ENCODE peak calls at places on chromosomes 6 and 20, in seven cellular contexts. One of them, this sample, is unnamed.

GRCh38 chr6:1798965-1799325 is 189.2 kb downstream of the FOXC1 start:
- DNase-seq in choroid plexus epithelial cell: no peak
- DNase-seq in psoas muscle: no peak
- DNase-seq in stimulated activated CD4-positive, alpha-beta T cell treated with anti-CD3 and anti-CD28 coated beads, Interleukin-15, amount 100 ng/mL, for 1 hour: no peak
- DNase-seq in posterior vena cava: no peak
- DNase-seq in RPMI8226: no peak
- DNase-seq in astrocyte: no peak
- DNase-seq in this sample: no peak

GRCh38 chr6:21946298-21946783 is 350.5 kb downstream of the PRL start:
- DNase-seq in choroid plexus epithelial cell: peak; percentile 99
- DNase-seq in psoas muscle: no peak
- DNase-seq in stimulated activated CD4-positive, alpha-beta T cell treated with anti-CD3 and anti-CD28 coated beads, Interleukin-15, amount 100 ng/mL, for 1 hour: no peak
- DNase-seq in posterior vena cava: no peak
- DNase-seq in RPMI8226: no peak
- DNase-seq in astrocyte: peak; percentile 99
- DNase-seq in this sample: no peak

GRCh38 chr6:145756170-145756662 is 20.9 kb upstream of the EPM2A start:
- DNase-seq in choroid plexus epithelial cell: peak; percentile 98
- DNase-seq in psoas muscle: peak; percentile 16
- DNase-seq in stimulated activated CD4-positive, alpha-beta T cell treated with anti-CD3 and anti-CD28 coated beads, Interleukin-15, amount 100 ng/mL, for 1 hour: no peak
- DNase-seq in posterior vena cava: no peak
- DNase-seq in RPMI8226: peak; percentile 54
- DNase-seq in astrocyte: peak; percentile 88
- DNase-seq in this sample: peak; percentile 81

GRCh38 chr20:845226-845868 is 11.8 kb downstream of the FAM110A start:
- DNase-seq in choroid plexus epithelial cell: no peak
- DNase-seq in psoas muscle: no peak
- DNase-seq in stimulated activated CD4-positive, alpha-beta T cell treated with anti-CD3 and anti-CD28 coated beads, Interleukin-15, amount 100 ng/mL, for 1 hour: no peak
- DNase-seq in posterior vena cava: peak; percentile 79
- DNase-seq in RPMI8226: no peak
- DNase-seq in astrocyte: no peak
- DNase-seq in this sample: peak; percentile 60

GRCh38 chr6:12288844-12289654 is 1.1 kb upstream of the EDN1 start:
- DNase-seq in choroid plexus epithelial cell: peak; percentile 80
- DNase-seq in psoas muscle: no peak
- DNase-seq in stimulated activated CD4-positive, alpha-beta T cell treated with anti-CD3 and anti-CD28 coated beads, Interleukin-15, amount 100 ng/mL, for 1 hour: no peak
- DNase-seq in posterior vena cava: no peak
- DNase-seq in RPMI8226: peak; percentile 76
- DNase-seq in astrocyte: peak; percentile 44
- DNase-seq in this sample: peak; percentile 34

GRCh38 chr6:40755046-40755681 is 168.0 kb upstream of the LRFN2 start:
- DNase-seq in choroid plexus epithelial cell: peak; percentile 34
- DNase-seq in psoas muscle: no peak
- DNase-seq in stimulated activated CD4-positive, alpha-beta T cell treated with anti-CD3 and anti-CD28 coated beads, Interleukin-15, amount 100 ng/mL, for 1 hour: no peak
- DNase-seq in posterior vena cava: peak; percentile 64
- DNase-seq in RPMI8226: no peak
- DNase-seq in astrocyte: peak; percentile 58
- DNase-seq in this sample: no peak

GRCh38 chr6:131136021-131136847 is 967 bp downstream of the AKAP7 start:
- DNase-seq in choroid plexus epithelial cell: peak; percentile 69
- DNase-seq in psoas muscle: no peak
- DNase-seq in stimulated activated CD4-positive, alpha-beta T cell treated with anti-CD3 and anti-CD28 coated beads, Interleukin-15, amount 100 ng/mL, for 1 hour: no peak
- DNase-seq in posterior vena cava: no peak
- DNase-seq in RPMI8226: no peak
- DNase-seq in astrocyte: peak; percentile 23
- DNase-seq in this sample: peak; percentile 23

GRCh38 chr20:58712116-58712822 is 19.7 kb downstream of the NPEPL1 start:
- DNase-seq in choroid plexus epithelial cell: no peak
- DNase-seq in psoas muscle: no peak
- DNase-seq in stimulated activated CD4-positive, alpha-beta T cell treated with anti-CD3 and anti-CD28 coated beads, Interleukin-15, amount 100 ng/mL, for 1 hour: no peak
- DNase-seq in posterior vena cava: peak; percentile 69
- DNase-seq in RPMI8226: no peak
- DNase-seq in astrocyte: no peak
- DNase-seq in this sample: no peak

GRCh38 chr6:128438311-128438916 is 82.0 kb downstream of the PTPRK start:
- DNase-seq in choroid plexus epithelial cell: peak; percentile 28
- DNase-seq in psoas muscle: no peak
- DNase-seq in stimulated activated CD4-positive, alpha-beta T cell treated with anti-CD3 and anti-CD28 coated beads, Interleukin-15, amount 100 ng/mL, for 1 hour: no peak
- DNase-seq in posterior vena cava: no peak
- DNase-seq in RPMI8226: peak; percentile 4
- DNase-seq in astrocyte: peak; percentile 19
- DNase-seq in this sample: no peak

GRCh38 chr20:53645582-53645897 is 51.9 kb upstream of the ZNF217 start:
- DNase-seq in choroid plexus epithelial cell: no peak
- DNase-seq in psoas muscle: no peak
- DNase-seq in stimulated activated CD4-positive, alpha-beta T cell treated with anti-CD3 and anti-CD28 coated beads, Interleukin-15, amount 100 ng/mL, for 1 hour: no peak
- DNase-seq in posterior vena cava: no peak
- DNase-seq in RPMI8226: no peak
- DNase-seq in astrocyte: no peak
- DNase-seq in this sample: no peak

GRCh38 chr6:112117554-112117953 is 30.2 kb downstream of the FAM229B start:
- DNase-seq in choroid plexus epithelial cell: peak; percentile 73
- DNase-seq in psoas muscle: no peak
- DNase-seq in stimulated activated CD4-positive, alpha-beta T cell treated with anti-CD3 and anti-CD28 coated beads, Interleukin-15, amount 100 ng/mL, for 1 hour: no peak
- DNase-seq in posterior vena cava: no peak
- DNase-seq in RPMI8226: no peak
- DNase-seq in astrocyte: peak; percentile 69
- DNase-seq in this sample: no peak

GRCh38 chr6:132199343-132199742 is 201.9 kb downstream of the MOXD1 start:
- DNase-seq in choroid plexus epithelial cell: peak; percentile 68
- DNase-seq in psoas muscle: no peak
- DNase-seq in stimulated activated CD4-positive, alpha-beta T cell treated with anti-CD3 and anti-CD28 coated beads, Interleukin-15, amount 100 ng/mL, for 1 hour: no peak
- DNase-seq in posterior vena cava: no peak
- DNase-seq in RPMI8226: no peak
- DNase-seq in astrocyte: peak; percentile 78
- DNase-seq in this sample: no peak

GRCh38 chr6:38095054-38095453 is 275.5 kb downstream of the ZFAND3 start:
- DNase-seq in choroid plexus epithelial cell: peak; percentile 73
- DNase-seq in psoas muscle: no peak
- DNase-seq in stimulated activated CD4-positive, alpha-beta T cell treated with anti-CD3 and anti-CD28 coated beads, Interleukin-15, amount 100 ng/mL, for 1 hour: no peak
- DNase-seq in posterior vena cava: no peak
- DNase-seq in RPMI8226: no peak
- DNase-seq in astrocyte: peak; percentile 62
- DNase-seq in this sample: no peak

GRCh38 chr20:64161595-64162238 is 2.5 kb upstream of the MYT1 start:
- DNase-seq in choroid plexus epithelial cell: peak; percentile 64
- DNase-seq in psoas muscle: peak; percentile 38
- DNase-seq in stimulated activated CD4-positive, alpha-beta T cell treated with anti-CD3 and anti-CD28 coated beads, Interleukin-15, amount 100 ng/mL, for 1 hour: no peak
- DNase-seq in posterior vena cava: no peak
- DNase-seq in RPMI8226: peak; percentile 58
- DNase-seq in astrocyte: peak; percentile 23
- DNase-seq in this sample: peak; percentile 51

GRCh38 chr20:34246126-34246626 is 5.0 kb downstream of the ASIP start:
- DNase-seq in choroid plexus epithelial cell: peak; percentile 68
- DNase-seq in psoas muscle: no peak
- DNase-seq in stimulated activated CD4-positive, alpha-beta T cell treated with anti-CD3 and anti-CD28 coated beads, Interleukin-15, amount 100 ng/mL, for 1 hour: no peak
- DNase-seq in posterior vena cava: no peak
- DNase-seq in RPMI8226: no peak
- DNase-seq in astrocyte: no peak
- DNase-seq in this sample: no peak

GRCh38 chr20:40640667-40641066 is 48.4 kb downstream of the MAFB start:
- DNase-seq in choroid plexus epithelial cell: no peak
- DNase-seq in psoas muscle: no peak
- DNase-seq in stimulated activated CD4-positive, alpha-beta T cell treated with anti-CD3 and anti-CD28 coated beads, Interleukin-15, amount 100 ng/mL, for 1 hour: no peak
- DNase-seq in posterior vena cava: no peak
- DNase-seq in RPMI8226: peak; percentile 11
- DNase-seq in astrocyte: no peak
- DNase-seq in this sample: no peak

GRCh38 chr6:3887150-3887700 is 38.1 kb downstream of the FAM50B start:
- DNase-seq in choroid plexus epithelial cell: peak; percentile 75
- DNase-seq in psoas muscle: no peak
- DNase-seq in stimulated activated CD4-positive, alpha-beta T cell treated with anti-CD3 and anti-CD28 coated beads, Interleukin-15, amount 100 ng/mL, for 1 hour: no peak
- DNase-seq in posterior vena cava: no peak
- DNase-seq in RPMI8226: no peak
- DNase-seq in astrocyte: no peak
- DNase-seq in this sample: peak; percentile 7

GRCh38 chr6:170248111-170248805 is 42.6 kb downstream of the DLL1 start:
- DNase-seq in choroid plexus epithelial cell: no peak
- DNase-seq in psoas muscle: no peak
- DNase-seq in stimulated activated CD4-positive, alpha-beta T cell treated with anti-CD3 and anti-CD28 coated beads, Interleukin-15, amount 100 ng/mL, for 1 hour: no peak
- DNase-seq in posterior vena cava: peak; percentile 66
- DNase-seq in RPMI8226: no peak
- DNase-seq in astrocyte: no peak
- DNase-seq in this sample: no peak

GRCh38 chr20:45308078-45308778 is at the start of gene MATN4:
- DNase-seq in choroid plexus epithelial cell: no peak
- DNase-seq in psoas muscle: no peak
- DNase-seq in stimulated activated CD4-positive, alpha-beta T cell treated with anti-CD3 and anti-CD28 coated beads, Interleukin-15, amount 100 ng/mL, for 1 hour: no peak
- DNase-seq in posterior vena cava: no peak
- DNase-seq in RPMI8226: peak; percentile 60
- DNase-seq in astrocyte: no peak
- DNase-seq in this sample: no peak

GRCh38 chr6:13461805-13462204 is 25.6 kb downstream of the GFOD1 start:
- DNase-seq in choroid plexus epithelial cell: peak; percentile 50
- DNase-seq in psoas muscle: no peak
- DNase-seq in stimulated activated CD4-positive, alpha-beta T cell treated with anti-CD3 and anti-CD28 coated beads, Interleukin-15, amount 100 ng/mL, for 1 hour: no peak
- DNase-seq in posterior vena cava: no peak
- DNase-seq in RPMI8226: no peak
- DNase-seq in astrocyte: no peak
- DNase-seq in this sample: no peak

GRCh38 chr6:42347456-42347855 is 104.3 kb downstream of the TRERF1 start:
- DNase-seq in choroid plexus epithelial cell: no peak
- DNase-seq in psoas muscle: no peak
- DNase-seq in stimulated activated CD4-positive, alpha-beta T cell treated with anti-CD3 and anti-CD28 coated beads, Interleukin-15, amount 100 ng/mL, for 1 hour: no peak
- DNase-seq in posterior vena cava: no peak
- DNase-seq in RPMI8226: no peak
- DNase-seq in astrocyte: no peak
- DNase-seq in this sample: no peak

GRCh38 chr6:117307655-117308054 is 42.3 kb downstream of the VGLL2 start:
- DNase-seq in choroid plexus epithelial cell: no peak
- DNase-seq in psoas muscle: no peak
- DNase-seq in stimulated activated CD4-positive, alpha-beta T cell treated with anti-CD3 and anti-CD28 coated beads, Interleukin-15, amount 100 ng/mL, for 1 hour: no peak
- DNase-seq in posterior vena cava: no peak
- DNase-seq in RPMI8226: no peak
- DNase-seq in astrocyte: no peak
- DNase-seq in this sample: no peak

GRCh38 chr6:157240059-157240959 is 83.0 kb downstream of the TMEM242 start:
- DNase-seq in choroid plexus epithelial cell: no peak
- DNase-seq in psoas muscle: peak; percentile 84
- DNase-seq in stimulated activated CD4-positive, alpha-beta T cell treated with anti-CD3 and anti-CD28 coated beads, Interleukin-15, amount 100 ng/mL, for 1 hour: no peak
- DNase-seq in posterior vena cava: peak; percentile 94
- DNase-seq in RPMI8226: peak; percentile 56
- DNase-seq in astrocyte: peak; percentile 59
- DNase-seq in this sample: peak; percentile 7

GRCh38 chr6:20746024-20746423 is 211.8 kb downstream of the CDKAL1 start:
- DNase-seq in choroid plexus epithelial cell: peak; percentile 11
- DNase-seq in psoas muscle: no peak
- DNase-seq in stimulated activated CD4-positive, alpha-beta T cell treated with anti-CD3 and anti-CD28 coated beads, Interleukin-15, amount 100 ng/mL, for 1 hour: no peak
- DNase-seq in posterior vena cava: no peak
- DNase-seq in RPMI8226: no peak
- DNase-seq in astrocyte: peak; percentile 10
- DNase-seq in this sample: no peak

GRCh38 chr20:46343358-46344357 is 35.4 kb upstream of the CDH22 start:
- DNase-seq in choroid plexus epithelial cell: no peak
- DNase-seq in psoas muscle: no peak
- DNase-seq in stimulated activated CD4-positive, alpha-beta T cell treated with anti-CD3 and anti-CD28 coated beads, Interleukin-15, amount 100 ng/mL, for 1 hour: no peak
- DNase-seq in posterior vena cava: no peak
- DNase-seq in RPMI8226: no peak
- DNase-seq in astrocyte: no peak
- DNase-seq in this sample: no peak

GRCh38 chr20:31496761-31497295 is 17.4 kb upstream of the HM13 start:
- DNase-seq in choroid plexus epithelial cell: no peak
- DNase-seq in psoas muscle: peak; percentile 71
- DNase-seq in stimulated activated CD4-positive, alpha-beta T cell treated with anti-CD3 and anti-CD28 coated beads, Interleukin-15, amount 100 ng/mL, for 1 hour: no peak
- DNase-seq in posterior vena cava: peak; percentile 94
- DNase-seq in RPMI8226: no peak
- DNase-seq in astrocyte: no peak
- DNase-seq in this sample: no peak

GRCh38 chr6:128521302-128521632 is 868 bp upstream of the PTPRK start:
- DNase-seq in choroid plexus epithelial cell: peak; percentile 54
- DNase-seq in psoas muscle: no peak
- DNase-seq in stimulated activated CD4-positive, alpha-beta T cell treated with anti-CD3 and anti-CD28 coated beads, Interleukin-15, amount 100 ng/mL, for 1 hour: no peak
- DNase-seq in posterior vena cava: no peak
- DNase-seq in RPMI8226: no peak
- DNase-seq in astrocyte: no peak
- DNase-seq in this sample: no peak

GRCh38 chr20:7375905-7376304 is 564.4 kb downstream of the HAO1 start:
- DNase-seq in choroid plexus epithelial cell: peak; percentile 55
- DNase-seq in psoas muscle: no peak
- DNase-seq in stimulated activated CD4-positive, alpha-beta T cell treated with anti-CD3 and anti-CD28 coated beads, Interleukin-15, amount 100 ng/mL, for 1 hour: no peak
- DNase-seq in posterior vena cava: no peak
- DNase-seq in RPMI8226: peak; percentile 53
- DNase-seq in astrocyte: no peak
- DNase-seq in this sample: peak; percentile 1

GRCh38 chr20:61546641-61547040 is 294.6 kb downstream of the CDH4 start:
- DNase-seq in choroid plexus epithelial cell: no peak
- DNase-seq in psoas muscle: no peak
- DNase-seq in stimulated activated CD4-positive, alpha-beta T cell treated with anti-CD3 and anti-CD28 coated beads, Interleukin-15, amount 100 ng/mL, for 1 hour: no peak
- DNase-seq in posterior vena cava: peak; percentile 49
- DNase-seq in RPMI8226: no peak
- DNase-seq in astrocyte: no peak
- DNase-seq in this sample: no peak

GRCh38 chr20:1810926-1811620 is 84.1 kb upstream of the SIRPA start:
- DNase-seq in choroid plexus epithelial cell: peak; percentile 44
- DNase-seq in psoas muscle: no peak
- DNase-seq in stimulated activated CD4-positive, alpha-beta T cell treated with anti-CD3 and anti-CD28 coated beads, Interleukin-15, amount 100 ng/mL, for 1 hour: no peak
- DNase-seq in posterior vena cava: no peak
- DNase-seq in RPMI8226: no peak
- DNase-seq in astrocyte: peak; percentile 53
- DNase-seq in this sample: no peak

GRCh38 chr6:28530777-28531176 is 5.1 kb downstream of the GPX5 start:
- DNase-seq in choroid plexus epithelial cell: no peak
- DNase-seq in psoas muscle: no peak
- DNase-seq in stimulated activated CD4-positive, alpha-beta T cell treated with anti-CD3 and anti-CD28 coated beads, Interleukin-15, amount 100 ng/mL, for 1 hour: no peak
- DNase-seq in posterior vena cava: no peak
- DNase-seq in RPMI8226: no peak
- DNase-seq in astrocyte: no peak
- DNase-seq in this sample: no peak

GRCh38 chr6:33744001-33744848 is 2.5 kb downstream of the IP6K3 start:
- DNase-seq in choroid plexus epithelial cell: peak; percentile 81
- DNase-seq in psoas muscle: peak; percentile 83
- DNase-seq in stimulated activated CD4-positive, alpha-beta T cell treated with anti-CD3 and anti-CD28 coated beads, Interleukin-15, amount 100 ng/mL, for 1 hour: peak; percentile 42
- DNase-seq in posterior vena cava: peak; percentile 87
- DNase-seq in RPMI8226: peak; percentile 71
- DNase-seq in astrocyte: peak; percentile 43
- DNase-seq in this sample: peak; percentile 60

GRCh38 chr20:1830240-1830639 is 65.0 kb upstream of the SIRPA start:
- DNase-seq in choroid plexus epithelial cell: peak; percentile 89
- DNase-seq in psoas muscle: peak; percentile 76
- DNase-seq in stimulated activated CD4-positive, alpha-beta T cell treated with anti-CD3 and anti-CD28 coated beads, Interleukin-15, amount 100 ng/mL, for 1 hour: no peak
- DNase-seq in posterior vena cava: peak; percentile 91
- DNase-seq in RPMI8226: peak; percentile 49
- DNase-seq in astrocyte: peak; percentile 97
- DNase-seq in this sample: no peak

GRCh38 chr6:44172759-44173500 is 14.3 kb downstream of the CAPN11 start:
- DNase-seq in choroid plexus epithelial cell: peak; percentile 78
- DNase-seq in psoas muscle: peak; percentile 85
- DNase-seq in stimulated activated CD4-positive, alpha-beta T cell treated with anti-CD3 and anti-CD28 coated beads, Interleukin-15, amount 100 ng/mL, for 1 hour: peak; percentile 46
- DNase-seq in posterior vena cava: peak; percentile 95
- DNase-seq in RPMI8226: peak; percentile 83
- DNase-seq in astrocyte: peak; percentile 42
- DNase-seq in this sample: peak; percentile 77

GRCh38 chr6:24520929-24521546 is 26.3 kb downstream of the ALDH5A1 start:
- DNase-seq in choroid plexus epithelial cell: peak; percentile 57
- DNase-seq in psoas muscle: peak; percentile 33
- DNase-seq in stimulated activated CD4-positive, alpha-beta T cell treated with anti-CD3 and anti-CD28 coated beads, Interleukin-15, amount 100 ng/mL, for 1 hour: peak; percentile 9
- DNase-seq in posterior vena cava: no peak
- DNase-seq in RPMI8226: peak; percentile 68
- DNase-seq in astrocyte: no peak
- DNase-seq in this sample: peak; percentile 51

GRCh38 chr20:25453035-25453810 is 45.8 kb downstream of the GINS1 start:
- DNase-seq in choroid plexus epithelial cell: peak; percentile 26
- DNase-seq in psoas muscle: no peak
- DNase-seq in stimulated activated CD4-positive, alpha-beta T cell treated with anti-CD3 and anti-CD28 coated beads, Interleukin-15, amount 100 ng/mL, for 1 hour: no peak
- DNase-seq in posterior vena cava: no peak
- DNase-seq in RPMI8226: no peak
- DNase-seq in astrocyte: peak; percentile 20
- DNase-seq in this sample: no peak

This sample was measured in erythroblast.